ENCODE peak calls at places on chromosome 1, in ten cellular contexts. U, W, G, H, B, K, C, M, D and O are unnamed samples. For H3K4me1, the result is how much of the 10 kb centered on the place peaks cover.

GRCh38 chr1:46525253-46525983 is 26.0 kb downstream of the KNCN start:
- DNase-seq in U (no peak), W (no peak), G (no peak), H (no peak), B (peak), K (no peak), C (no peak), M (no peak), D (no peak), O (no peak)

GRCh38 chr1:119885903-119886783 is 10.2 kb downstream of the ADAM30 start:
- DNase-seq in U (no peak), W (peak), G (no peak), H (peak), B (peak), K (peak), C (peak), M (no peak), D (peak), O (peak)

GRCh38 chr1:226990133-226990716 is 50.1 kb downstream of the COQ8A start:
- DNase-seq in U (no peak), W (no peak), G (peak), H (peak), B (no peak), K (peak), C (no peak), M (no peak), D (no peak), O (no peak)

GRCh38 chr1:209805875-209806760 is at the start of gene IRF6:
- DNase-seq in U (peak), W (peak), G (peak), H (peak), B (peak), K (peak), C (no peak), M (peak), D (peak), O (peak)

GRCh38 chr1:204841798-204842197 is 28.9 kb upstream of the NFASC start:
- DNase-seq in U (no peak), W (no peak), G (no peak), H (no peak), B (no peak), K (no peak), C (no peak), M (no peak), D (no peak), O (no peak)

GRCh38 chr1:41420877-41421276 is 59.6 kb downstream of the FOXO6 start:
- DNase-seq in U (no peak), W (no peak), G (no peak), H (no peak), B (no peak), K (no peak), C (no peak), M (no peak), D (no peak), O (no peak)

GRCh38 chr1:57704811-57705210 is 281.0 kb upstream of the DAB1 start:
- DNase-seq in U (no peak), W (no peak), G (no peak), H (no peak), B (no peak), K (no peak), C (no peak), M (no peak), D (no peak), O (no peak)

GRCh38 chr1:236345728-236346127 is 48.4 kb upstream of the EDARADD start:
- DNase-seq in U (no peak), W (no peak), G (no peak), H (no peak), B (peak), K (no peak), C (no peak), M (no peak), D (peak), O (no peak)

GRCh38 chr1:163307479-163308171 is 14.1 kb upstream of the NUF2 start:
- DNase-seq in U (no peak), W (no peak), G (no peak), H (no peak), B (no peak), K (no peak), C (no peak), M (no peak), D (no peak), O (no peak)

GRCh38 chr1:53971718-53972117 is 25.6 kb downstream of the LRRC42 start:
- DNase-seq in U (no peak), W (no peak), G (no peak), H (no peak), B (no peak), K (no peak), C (no peak), M (no peak), D (no peak), O (no peak)

GRCh38 chr1:64539808-64540207 is 69.9 kb downstream of the CACHD1 start:
- DNase-seq in U (no peak), W (peak), G (peak), H (no peak), B (no peak), K (peak), C (no peak), M (no peak), D (no peak), O (no peak)

GRCh38 chr1:244833734-244834595 is 1.5 kb upstream of the COX20 start:
- DNase-seq in U (peak), W (peak), G (peak), H (peak), B (peak), K (peak), C (peak), M (peak), D (peak), O (peak)

GRCh38 chr1:116909511-116910378 is at the start of gene PTGFRN:
- DNase-seq in U (no peak), W (peak), G (peak), H (no peak), B (peak), K (peak), C (no peak), M (peak), D (peak), O (no peak)

GRCh38 chr1:30377230-30378022 is 346.0 kb downstream of the MATN1 start:
- DNase-seq in U (no peak), W (no peak), G (peak), H (no peak), B (peak), K (no peak), C (no peak), M (no peak), D (no peak), O (no peak)

GRCh38 chr1:19204665-19205266 is 5.3 kb downstream of the UBR4 start:
- DNase-seq in U (no peak), W (no peak), G (no peak), H (no peak), B (no peak), K (no peak), C (no peak), M (no peak), D (no peak), O (no peak)

GRCh38 chr1:232950919-232951579 is 638 bp downstream of the NTPCR start:
- DNase-seq in U (no peak), W (no peak), G (no peak), H (peak), B (peak), K (no peak), C (no peak), M (no peak), D (peak), O (no peak)

GRCh38 chr1:185267278-185267677 is 49.8 kb downstream of the IVNS1ABP start:
- DNase-seq in U (no peak), W (no peak), G (no peak), H (no peak), B (no peak), K (no peak), C (no peak), M (no peak), D (no peak), O (no peak)

GRCh38 chr1:59105548-59106507 is 191.1 kb upstream of the FGGY start:
- DNase-seq in U (no peak), W (peak), G (no peak), H (no peak), B (no peak), K (no peak), C (no peak), M (no peak), D (no peak), O (no peak)

GRCh38 chr1:5481889-5482288 is 510.3 kb downstream of the NPHP4 start:
- DNase-seq in U (peak), W (no peak), G (no peak), H (peak), B (peak), K (no peak), C (no peak), M (no peak), D (no peak), O (peak)

GRCh38 chr1:117886101-117886795 is 43.2 kb downstream of the GDAP2 start:
- DNase-seq in U (no peak), W (no peak), G (no peak), H (no peak), B (no peak), K (no peak), C (no peak), M (no peak), D (no peak), O (no peak)

GRCh38 chr1:147243228-147243685 is 773 bp downstream of the CHD1L start:
- DNase-seq in U (no peak), W (peak), G (no peak), H (no peak), B (peak), K (peak), C (no peak), M (peak), D (peak), O (no peak)

GRCh38 chr1:8653878-8654277 is 163.6 kb downstream of the RERE start:
- DNase-seq in U (no peak), W (no peak), G (no peak), H (no peak), B (no peak), K (no peak), C (no peak), M (no peak), D (no peak), O (no peak)

GRCh38 chr1:205199090-205199930 is 12.2 kb downstream of the DSTYK start:
- DNase-seq in U (no peak), W (no peak), G (no peak), H (no peak), B (no peak), K (no peak), C (no peak), M (no peak), D (no peak), O (no peak)

GRCh38 chr1:36160949-36161485 is 5.1 kb downstream of the MAP7D1 start:
- DNase-seq in U (peak), W (peak), G (peak), H (peak), B (peak), K (peak), C (no peak), M (peak), D (peak), O (peak)

GRCh38 chr1:21845646-21846641 is 33.9 kb downstream of the LDLRAD2 start:
- DNase-seq in U (no peak), W (no peak), G (no peak), H (no peak), B (no peak), K (no peak), C (no peak), M (peak), D (no peak), O (no peak)

GRCh38 chr1:23553206-23553895 is 6.0 kb downstream of the ID3 start:
- DNase-seq in U (no peak), W (no peak), G (no peak), H (no peak), B (no peak), K (no peak), C (no peak), M (no peak), D (no peak), O (no peak)

GRCh38 chr1:75338974-75339483 is 204.8 kb downstream of the LHX8 start:
- DNase-seq in U (no peak), W (no peak), G (no peak), H (no peak), B (no peak), K (no peak), C (no peak), M (no peak), D (peak), O (no peak)

GRCh38 chr1:156504062-156504813 is 3.7 kb upstream of the MEF2D start:
- DNase-seq in U (no peak), W (no peak), G (no peak), H (no peak), B (no peak), K (no peak), C (peak), M (no peak), D (no peak), O (no peak)

GRCh38 chr1:203278087-203278884 is 27.0 kb upstream of the BTG2 start:
- DNase-seq in U (no peak), W (peak), G (peak), H (no peak), B (peak), K (peak), C (no peak), M (peak), D (peak), O (peak)

GRCh38 chr1:243848165-243849088 is 1.6 kb downstream of the AKT3 start:
- DNase-seq in U (no peak), W (no peak), G (no peak), H (no peak), B (no peak), K (no peak), C (no peak), M (no peak), D (no peak), O (no peak)

GRCh38 chr1:237478082-237478481 is 412.6 kb downstream of the ZP4 start:
- DNase-seq in U (no peak), W (no peak), G (no peak), H (no peak), B (no peak), K (no peak), C (no peak), M (no peak), D (no peak), O (no peak)

GRCh38 chr1:207031632-207032258 is 811 bp downstream of the C1orf116 start:
- DNase-seq in U (no peak), W (no peak), G (no peak), H (no peak), B (no peak), K (no peak), C (no peak), M (no peak), D (no peak), O (no peak)

GRCh38 chr1:23354260-23354659 is 10.2 kb upstream of the HNRNPR start:
- DNase-seq in U (no peak), W (no peak), G (no peak), H (no peak), B (no peak), K (no peak), C (no peak), M (no peak), D (peak), O (no peak)

DNA sequence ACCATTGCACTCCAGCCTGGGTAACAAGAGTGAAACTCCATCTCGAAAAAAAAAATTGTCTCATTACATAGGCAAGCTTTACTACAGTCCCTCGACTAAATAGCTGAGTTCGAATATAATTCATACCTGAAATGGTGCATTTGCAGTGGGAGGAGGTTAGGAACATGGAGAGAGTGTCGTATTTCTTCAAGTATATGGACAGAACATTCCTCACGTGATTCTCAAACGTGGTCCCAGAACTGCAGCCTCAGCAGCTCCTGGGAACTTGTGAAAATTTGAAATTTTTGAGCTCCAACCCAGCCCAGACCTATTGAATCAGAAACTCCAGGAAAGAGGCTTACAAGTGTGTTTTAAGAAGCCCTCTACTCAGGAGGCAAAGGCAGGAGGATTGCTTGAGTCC is 7.2 kb downstream of the CDA start:
- DNase-seq in U (no peak), W (no peak), G (no peak), H (no peak), B (no peak), K (no peak), C (no peak), M (no peak), D (no peak), O (no peak)
- H3K4me1 ChIP-seq in U (under half), W (under half), G (under half), H (under half), B (under half), K (under half), C (under half), M (under half), D (under half), O (under half)

DNA sequence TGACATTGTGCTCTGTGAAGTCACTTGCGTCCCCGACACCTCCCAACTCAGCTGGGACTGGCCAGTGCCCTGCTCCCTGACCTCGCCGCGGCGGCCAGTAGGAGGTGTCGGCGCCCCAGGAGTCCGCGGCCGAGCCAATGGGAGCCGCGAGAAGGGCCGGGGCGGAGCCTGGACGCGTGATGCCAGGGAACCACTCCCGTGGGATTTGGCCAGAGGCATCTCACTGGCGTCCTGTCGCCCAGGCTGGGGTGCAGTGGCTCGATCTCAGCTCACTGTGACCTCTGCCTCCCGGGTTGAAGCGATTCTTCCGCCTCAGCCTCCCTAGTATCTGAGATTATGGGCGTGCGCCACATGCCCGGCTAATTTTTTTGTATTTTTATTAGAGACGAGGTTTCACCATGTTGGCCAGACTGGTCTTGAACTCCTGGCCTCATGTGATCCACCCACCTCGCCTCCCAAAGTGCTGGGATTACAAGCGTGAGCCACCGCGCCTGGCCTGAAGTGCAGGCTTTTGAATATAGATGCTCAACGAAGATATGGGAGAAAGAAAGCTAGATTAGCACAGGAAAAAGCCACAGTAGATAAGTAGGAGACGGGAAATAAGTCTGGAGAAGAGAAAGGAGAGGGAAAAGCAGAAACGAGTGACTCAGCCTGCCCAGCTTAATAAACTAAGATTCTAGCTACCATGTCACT is 38.0 kb downstream of the ZBTB8OS start:
- DNase-seq in U (peak), W (peak), G (peak), H (peak), B (peak), K (peak), C (peak), M (peak), D (peak), O (peak)
- H3K4me3 ChIP-seq in U (peak), W (peak), G (peak), H (peak), B (peak), K (peak), C (peak), M (peak), D (peak), O (peak)

DNA sequence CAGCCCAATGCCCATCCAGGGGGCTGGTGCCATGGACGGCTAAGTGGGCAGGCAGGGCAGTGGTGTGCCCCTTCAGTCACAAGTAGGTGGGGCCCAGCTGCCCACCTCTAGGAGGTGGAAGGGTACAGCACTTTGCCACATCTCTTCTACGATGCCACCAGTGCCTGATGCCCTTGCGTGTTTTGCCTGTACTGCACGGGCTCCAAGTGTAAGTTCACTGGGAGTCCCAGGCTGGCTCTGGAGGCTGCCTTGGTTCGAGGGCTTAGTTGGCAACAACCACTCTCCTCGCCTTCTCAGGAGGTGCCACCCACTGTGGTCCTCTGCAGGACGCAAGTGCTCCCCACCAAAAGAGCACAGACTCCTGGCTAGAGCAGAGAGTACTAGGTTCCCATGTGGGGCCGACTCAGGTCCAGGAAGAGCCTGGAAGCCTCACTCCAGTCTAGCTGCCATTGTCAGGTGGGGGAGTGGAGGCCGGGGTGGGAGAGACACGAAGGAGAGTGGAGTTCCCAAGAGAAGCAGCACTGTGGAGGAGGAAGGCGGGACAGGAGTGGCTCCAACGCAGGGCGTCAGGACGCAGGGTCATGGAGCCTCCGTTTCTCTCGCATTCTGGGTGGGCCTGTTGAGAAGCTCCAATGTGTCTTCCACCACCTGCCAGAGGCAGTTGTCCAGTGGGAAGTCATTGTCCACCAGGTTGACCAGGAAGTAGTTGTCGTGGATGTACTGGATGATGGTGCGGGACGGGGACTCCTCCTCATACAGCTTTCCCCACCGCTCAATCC is 15.5 kb downstream of the MTHFR start:
- DNase-seq in U (no peak), W (peak), G (no peak), H (no peak), B (peak), K (no peak), C (no peak), M (no peak), D (no peak), O (no peak)
- H3K27ac ChIP-seq in U (no peak), W (peak), G (peak), H (no peak), B (no peak), K (peak), C (no peak), M (peak), D (no peak), O (no peak)

DNA sequence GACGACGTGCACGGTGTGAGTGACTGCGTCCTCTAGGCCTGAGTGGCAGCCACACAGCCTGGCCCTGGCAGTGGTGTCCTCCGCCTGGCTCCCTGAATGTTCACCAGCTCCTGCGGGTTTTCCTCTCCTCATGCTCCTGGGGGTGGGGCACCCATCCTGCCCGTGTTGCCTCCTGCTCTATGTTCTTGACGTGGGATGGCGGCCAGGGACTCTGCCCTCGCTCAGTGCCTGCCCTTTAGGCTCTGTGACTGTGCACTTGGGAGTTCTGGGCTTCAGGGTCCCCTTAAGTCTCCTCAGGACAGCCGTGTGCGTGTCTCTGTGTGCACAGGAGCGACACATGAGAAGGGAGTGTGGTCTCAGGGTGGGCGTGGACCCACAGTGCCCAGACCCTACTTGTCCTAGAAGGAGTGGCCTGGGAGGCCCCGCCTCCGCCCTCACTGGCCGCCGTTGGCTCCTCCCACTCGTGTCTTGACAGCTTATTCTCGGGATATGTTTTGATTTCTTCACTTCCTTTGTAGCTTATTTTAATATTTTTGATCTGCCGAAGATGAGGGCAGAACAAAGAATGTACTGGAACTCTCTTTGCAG is 3.6 kb downstream of the SKI start:
- DNase-seq in U (peak), W (peak), G (peak), H (peak), B (peak), K (peak), C (no peak), M (peak), D (peak), O (peak)
- H3K4me1 ChIP-seq in U (under half), W (half or more), G (under half), H (half or more), B (under half), K (under half), C (under half), M (half or more), D (under half), O (half or more)